ENCODE peak calls at places on chromosomes 1 and 21, in seven cellular contexts. H is mammary epithelial cell, C is activated T-cell treated with anti-CD3 and anti-CD28 coated beads for 1 hour, O is mesendoderm, K is amygdala, E is T-helper 17 cell, B is A172. W is an unnamed sample.

GRCh38 chr1:109996476-109996875 is 11.9 kb downstream of the AHCYL1 start:
- DNase-seq in C (no peak), B (no peak), E (no peak), O (no peak), K (no peak), H (no peak), W (peak)

GRCh38 chr1:32392358-32392757 is 1.9 kb downstream of the BSDC1 start:
- DNase-seq in E (no peak), O (no peak), C (no peak), K (no peak), H (no peak), B (no peak), W (no peak)

GRCh38 chr1:204997616-204998015 is 45.4 kb upstream of the CNTN2 start:
- DNase-seq in C (no peak), B (no peak), O (no peak), H (no peak), K (no peak), E (no peak), W (no peak)

GRCh38 chr1:62283361-62283760 is 35.9 kb downstream of the KANK4 start:
- DNase-seq in H (no peak), O (no peak), C (no peak), E (no peak), K (no peak), B (no peak), W (no peak)

GRCh38 chr1:147171399-147172167 is 687 bp downstream of the PRKAB2 start:
- DNase-seq in E (no peak), B (peak), O (no peak), C (no peak), K (no peak), H (no peak), W (peak)

GRCh38 chr1:36650200-36651065 is 167.7 kb upstream of the CSF3R start:
- DNase-seq in C (peak), K (peak), B (peak), E (peak), O (peak), H (peak), W (peak)

GRCh38 chr21:22346576-22346975 is 1348.4 kb downstream of the NCAM2 start:
- DNase-seq in O (no peak), H (no peak), C (no peak), K (no peak), B (no peak), E (no peak), W (no peak)

GRCh38 chr1:88180449-88181108 is 503.5 kb upstream of the PKN2 start:
- DNase-seq in E (peak), C (peak), B (peak), K (peak), O (peak), H (peak), W (peak)

GRCh38 chr1:152436593-152437338 is 22.7 kb upstream of the CRNN start:
- DNase-seq in B (peak), H (peak), O (no peak), C (no peak), E (no peak), K (no peak), W (peak)

GRCh38 chr21:34936874-34937563 is 112.1 kb downstream of the RUNX1 start:
- DNase-seq in C (no peak), B (no peak), O (no peak), H (peak), E (no peak), K (no peak), W (peak)

GRCh38 chr21:35316933-35317332 is 267.8 kb upstream of the RUNX1 start:
- DNase-seq in O (peak), C (no peak), H (no peak), E (no peak), B (peak), K (no peak), W (no peak)

GRCh38 chr21:36966066-36966845 is at the start of gene HLCS:
- DNase-seq in O (peak), E (peak), H (peak), B (peak), K (peak), C (peak), W (peak)

GRCh38 chr1:161037661-161038522 is 872 bp downstream of the TSTD1 start:
- DNase-seq in C (no peak), B (no peak), O (peak), E (no peak), K (no peak), H (no peak), W (no peak)

GRCh38 chr1:92994105-92994712 is 32.9 kb upstream of the DIPK1A start:
- DNase-seq in O (peak), K (peak), B (peak), E (peak), H (peak), C (peak), W (peak)

GRCh38 chr1:234999513-234999940 is 129.1 kb downstream of the TOMM20 start:
- DNase-seq in B (no peak), H (no peak), C (no peak), E (no peak), O (no peak), K (no peak), W (no peak)

GRCh38 chr21:22120616-22121266 is 1122.5 kb downstream of the NCAM2 start:
- DNase-seq in E (no peak), C (no peak), K (no peak), B (peak), O (peak), H (no peak), W (peak)

GRCh38 chr1:78267513-78268218 is 221.9 kb downstream of the GIPC2 start:
- DNase-seq in O (no peak), C (no peak), H (no peak), B (no peak), E (no peak), K (no peak), W (no peak)

GRCh38 chr1:165928075-165928731 is 100.8 kb downstream of the UCK2 start:
- DNase-seq in E (peak), O (peak), C (peak), K (no peak), B (peak), H (peak), W (peak)

GRCh38 chr1:43144228-43144627 is 27.9 kb downstream of the EBNA1BP2 start:
- DNase-seq in B (peak), C (no peak), H (peak), O (no peak), K (no peak), E (no peak), W (peak)

GRCh38 chr1:220876511-220877347 is 2.5 kb upstream of the HLX start:
- DNase-seq in O (peak), B (no peak), C (no peak), E (no peak), H (no peak), K (no peak), W (no peak)

GRCh38 chr1:53344921-53345838 is 17.3 kb upstream of the LRP8 start:
- DNase-seq in B (no peak), H (no peak), C (no peak), E (no peak), K (no peak), O (no peak), W (no peak)

GRCh38 chr1:211247921-211248320 is 11.2 kb upstream of the RCOR3 start:
- DNase-seq in H (no peak), C (no peak), E (no peak), O (peak), B (peak), K (no peak), W (no peak)

GRCh38 chr1:157993179-157994080 is at the start of gene KIRREL1:
- DNase-seq in E (no peak), O (peak), H (peak), B (peak), K (no peak), C (no peak), W (peak)

GRCh38 chr1:81670286-81670685 is 130.4 kb upstream of the ADGRL2 start:
- DNase-seq in H (peak), C (no peak), B (peak), E (no peak), K (peak), O (no peak), W (peak)

GRCh38 chr1:214014730-214015129 is 27.0 kb downstream of the PROX1 start:
- DNase-seq in K (no peak), C (no peak), O (no peak), E (no peak), B (no peak), H (no peak), W (no peak)

GRCh38 chr1:195717651-195718050 is 890.6 kb downstream of the KCNT2 start:
- DNase-seq in O (peak), E (no peak), K (no peak), H (peak), C (no peak), B (peak), W (peak)

GRCh38 chr1:147676306-147677085 is 6.2 kb upstream of the ACP6 start:
- DNase-seq in H (peak), O (peak), B (peak), E (no peak), K (no peak), C (no peak), W (peak)

GRCh38 chr1:204408074-204408507 is 3.5 kb downstream of the PPP1R15B start:
- DNase-seq in K (peak), E (no peak), C (no peak), B (peak), H (peak), O (no peak), W (peak)

GRCh38 chr1:28582248-28582615 is 9.8 kb upstream of the RAB42 start:
- DNase-seq in H (peak), O (no peak), C (no peak), K (no peak), E (no peak), B (no peak), W (no peak)

GRCh38 chr1:203227684-203228083 is 1.8 kb downstream of the CHIT1 start:
- DNase-seq in E (no peak), H (no peak), K (no peak), O (no peak), C (no peak), B (no peak), W (no peak)

GRCh38 chr1:17204546-17205440 is at the start of gene PADI1:
- DNase-seq in C (no peak), B (no peak), O (no peak), K (no peak), H (peak), E (no peak), W (peak)

GRCh38 chr1:145771056-145771455 is 51.8 kb downstream of the CD160 start:
- DNase-seq in E (no peak), H (no peak), K (no peak), C (no peak), B (no peak), O (no peak), W (no peak)

GRCh38 chr1:1777950-1778826 is at the start of gene NADK:
- DNase-seq in O (peak), E (peak), H (peak), K (peak), C (peak), B (no peak), W (peak)

GRCh38 chr1:25360596-25361581 is 22.8 kb downstream of the TMEM50A start:
- DNase-seq in E (no peak), H (peak), C (no peak), B (peak), K (no peak), O (no peak), W (peak)

GRCh38 chr1:24899581-24900485 is 30.2 kb downstream of the RUNX3 start:
- DNase-seq in C (no peak), K (no peak), H (no peak), B (no peak), E (no peak), O (no peak), W (no peak)

GRCh38 chr1:25556791-25557476 is 13.5 kb downstream of the LDLRAP1 start:
- DNase-seq in H (peak), K (no peak), B (peak), O (no peak), C (no peak), E (no peak), W (peak)

GRCh38 chr21:44925027-44925755 is 4.5 kb upstream of the ITGB2 start:
- DNase-seq in B (no peak), K (no peak), C (no peak), E (no peak), H (peak), O (no peak), W (peak)

GRCh38 chr1:56322211-56322610 is 257.2 kb downstream of the PLPP3 start:
- DNase-seq in B (no peak), K (no peak), C (no peak), H (no peak), E (no peak), O (no peak), W (no peak)

GRCh38 chr1:121558514-121558913 is 373.7 kb downstream of the SRGAP2C start:
- DNase-seq in B (peak), K (no peak), E (no peak), O (peak), H (peak), C (no peak), W (peak)